ENCODE peak calls at places on chromosomes 6 and 20, in seven cellular contexts. C is NCI-H69, A is mesendoderm, K is fibroblast of mammary gland, F is NCI-H146, J is NCI-H345, H is H4. B is an unnamed sample.

GRCh38 chr20:64160118-64160517 is 4.1 kb upstream of the MYT1 start:
- DNase-seq in C (peak; percentile 65), H (no peak), K (no peak), J (no peak), F (no peak), A (peak; percentile 84), B (no peak)

GRCh38 chr20:45408646-45409213 is 641 bp downstream of the DBNDD2 start:
- DNase-seq in K (no peak), H (no peak), F (no peak), J (no peak), A (no peak), C (no peak), B (no peak)

GRCh38 chr6:150632785-150633465 is 33.2 kb downstream of the PLEKHG1 start:
- DNase-seq in A (no peak), H (no peak), K (no peak), J (no peak), F (no peak), C (no peak), B (no peak)

GRCh38 chr6:165605901-165606739 is 56.9 kb downstream of the PDE10A start:
- DNase-seq in A (no peak), K (no peak), H (no peak), C (no peak), F (no peak), J (no peak), B (no peak)

GRCh38 chr20:4573564-4574355 is 147.9 kb upstream of the PRND start:
- DNase-seq in A (no peak), J (no peak), H (peak; percentile 97), C (no peak), K (peak; percentile 97), F (no peak), B (no peak)

GRCh38 chr6:66926060-66926459 is 1219.0 kb upstream of the EYS start:
- DNase-seq in J (no peak), F (no peak), H (peak; percentile 82), C (peak; percentile 36), K (no peak), A (peak; percentile 46), B (no peak)

GRCh38 chr6:12490904-12491571 is 200.9 kb downstream of the EDN1 start:
- DNase-seq in K (peak; percentile 93), J (no peak), F (no peak), C (no peak), H (peak; percentile 70), A (no peak), B (peak; percentile 96)

GRCh38 chr6:169337881-169338445 is 84.3 kb upstream of the THBS2 start:
- DNase-seq in A (no peak), H (no peak), K (peak; percentile 40), F (no peak), C (no peak), J (peak; percentile 14), B (no peak)

GRCh38 chr6:75933387-75933975 is 139.0 kb downstream of the IMPG1 start:
- DNase-seq in A (no peak), J (no peak), C (peak; percentile 37), H (no peak), F (peak; percentile 78), K (no peak), B (no peak)

GRCh38 chr6:4780360-4780812 is 4.2 kb downstream of the CDYL start:
- DNase-seq in C (no peak), F (no peak), K (peak; percentile 70), A (peak; percentile 59), H (no peak), J (no peak), B (no peak)

GRCh38 chr6:36314221-36315014 is 22.3 kb downstream of the BNIP5 start:
- DNase-seq in H (peak; percentile 25), K (peak; percentile 12), F (peak; percentile 34), C (peak; percentile 90), A (peak; percentile 95), J (no peak), B (no peak)

GRCh38 chr6:64817525-64817924 is 889.5 kb downstream of the EYS start:
- DNase-seq in F (no peak), A (no peak), H (no peak), C (peak; percentile 89), K (no peak), J (no peak), B (peak; percentile 39)

GRCh38 chr20:11777861-11778570 is 139.7 kb upstream of the BTBD3 start:
- DNase-seq in C (peak; percentile 98), A (no peak), H (no peak), F (peak; percentile 46), K (peak; percentile 18), J (peak; percentile 76), B (peak; percentile 79)

GRCh38 chr6:16388488-16388887 is 150.1 kb downstream of the GMPR start:
- DNase-seq in F (no peak), K (no peak), A (peak; percentile 54), J (no peak), H (no peak), C (no peak), B (no peak)

GRCh38 chr20:48638546-48638945 is 189.3 kb downstream of the PREX1 start:
- DNase-seq in H (peak; percentile 59), F (no peak), J (no peak), K (peak; percentile 74), A (no peak), C (no peak), B (peak; percentile 73)

GRCh38 chr20:22430154-22430745 is 154.1 kb downstream of the FOXA2 start:
- DNase-seq in H (peak; percentile 40), A (peak; percentile 70), K (no peak), F (peak; percentile 99), C (peak; percentile 99), J (peak; percentile 79), B (no peak)

GRCh38 chr20:23363257-23363649 is 1.3 kb downstream of the GZF1 start:
- DNase-seq in A (no peak), C (no peak), K (no peak), J (no peak), F (no peak), H (peak; percentile 2), B (no peak)

GRCh38 chr6:32108727-32109113 is 418 bp downstream of the TNXB start:
- DNase-seq in F (no peak), A (no peak), C (no peak), H (no peak), J (no peak), K (no peak), B (no peak)

GRCh38 chr20:24914388-24915241 is 34.5 kb upstream of the CST7 start:
- DNase-seq in K (no peak), A (no peak), C (no peak), H (no peak), J (no peak), F (no peak), B (no peak)

GRCh38 chr6:57220083-57220703 is 1.9 kb downstream of the RAB23 start:
- DNase-seq in K (no peak), C (no peak), A (no peak), J (no peak), F (no peak), H (no peak), B (no peak)

GRCh38 chr6:108902389-108902792 is 54.2 kb downstream of the ARMC2 start:
- DNase-seq in C (no peak), F (no peak), J (no peak), K (peak; percentile 22), A (no peak), H (no peak), B (peak; percentile 91)

GRCh38 chr20:62938105-62938888 is at the start of gene GID8:
- DNase-seq in A (no peak), K (peak; percentile 32), J (no peak), F (peak; percentile 64), H (no peak), C (peak; percentile 61), B (peak; percentile 69)

GRCh38 chr6:110542311-110543024 is 66.1 kb upstream of the SLC22A16 start:
- DNase-seq in K (no peak), J (no peak), F (no peak), C (no peak), H (no peak), A (peak; percentile 32), B (no peak)

GRCh38 chr6:105384004-105384403 is 18.9 kb downstream of the PREP start:
- DNase-seq in K (no peak), C (peak; percentile 20), J (no peak), H (no peak), F (no peak), A (peak; percentile 22), B (no peak)

GRCh38 chr20:44651507-44652373 is at the start of gene ADA:
- DNase-seq in C (peak; percentile 67), H (no peak), A (peak; percentile 71), K (peak; percentile 15), F (peak; percentile 72), J (peak; percentile 73), B (peak; percentile 71)

GRCh38 chr20:47205577-47206123 is 150.8 kb downstream of the ZMYND8 start:
- DNase-seq in J (peak; percentile 81), H (peak; percentile 74), A (peak; percentile 69), K (peak; percentile 86), F (peak; percentile 85), C (peak; percentile 54), B (peak; percentile 64)

GRCh38 chr6:32083812-32084768 is 25.0 kb downstream of the TNXB start:
- DNase-seq in J (no peak), H (no peak), F (no peak), C (no peak), K (no peak), A (no peak), B (no peak)

GRCh38 chr6:15465212-15465611 is 197.6 kb downstream of the DTNBP1 start:
- DNase-seq in C (no peak), K (no peak), J (no peak), H (no peak), A (no peak), F (no peak), B (no peak)

GRCh38 chr6:31794294-31794865 is 1.2 kb downstream of the VARS1 start:
- DNase-seq in J (no peak), H (no peak), A (no peak), C (peak; percentile 64), F (no peak), K (peak; percentile 45), B (peak; percentile 35)

GRCh38 chr20:59146801-59147118 is 16.9 kb upstream of the ZNF831 start:
- DNase-seq in A (no peak), F (no peak), K (no peak), C (no peak), J (no peak), H (no peak), B (no peak)

GRCh38 chr6:45229416-45229815 is 98.7 kb upstream of the RUNX2 start:
- DNase-seq in H (no peak), A (no peak), J (no peak), K (no peak), C (no peak), F (no peak), B (no peak)

GRCh38 chr6:137722749-137723272 is 144.2 kb upstream of the TNFAIP3 start:
- DNase-seq in F (no peak), A (no peak), J (no peak), H (no peak), C (no peak), K (no peak), B (no peak)

GRCh38 chr20:58245181-58245891 is 16.9 kb upstream of the ANKRD60 start:
- DNase-seq in F (no peak), K (no peak), A (no peak), C (no peak), H (no peak), J (no peak), B (no peak)

GRCh38 chr20:45153147-45153546 is 21.6 kb upstream of the PI3 start:
- DNase-seq in F (no peak), J (no peak), A (no peak), C (no peak), H (no peak), K (no peak), B (no peak)

GRCh38 chr20:45407067-45407745 is 883 bp upstream of the DBNDD2 start:
- DNase-seq in C (peak; percentile 57), A (peak; percentile 63), J (peak; percentile 53), H (no peak), K (peak; percentile 35), F (peak; percentile 57), B (peak; percentile 24)

GRCh38 chr20:50725722-50726000 is 5.7 kb upstream of the PARD6B start:
- DNase-seq in F (no peak), A (no peak), H (no peak), C (no peak), K (no peak), J (no peak), B (no peak)

GRCh38 chr6:139473239-139473701 is 98.8 kb upstream of the CITED2 start:
- DNase-seq in A (peak; percentile 73), H (no peak), F (no peak), C (peak; percentile 87), K (peak; percentile 20), J (peak; percentile 15), B (no peak)

GRCh38 chr6:317452-318144 is 25.3 kb downstream of the DUSP22 start:
- DNase-seq in C (no peak), A (no peak), H (no peak), J (no peak), K (no peak), F (no peak), B (no peak)